ENCODE peak calls at places on chromosome 5, in eight cellular contexts. One of them, this sample, is unnamed.

GRCh38 chr5:14399054-14399657 is 182.4 kb upstream of the OTULINL start:
- DNase-seq in AG20443: peak
- DNase-seq in skeletal muscle cell: no peak
- DNase-seq in kidney tubule cell: peak
- DNase-seq in activated naive CD8-positive, alpha-beta T cell treated with anti-CD3 and anti-CD28 coated beads, Interleukin-2, amount 50 U/mL, for 16 hours: no peak
- DNase-seq in NCI-H1105 treated with DMSO at 0.1 percent for 48 hours: peak
- DNase-seq in AG04449: no peak
- DNase-seq in SJSA1: no peak
- DNase-seq in this sample: no peak

GRCh38 chr5:139651863-139652787 is 4.0 kb downstream of the CXXC5 start:
- DNase-seq in AG20443: peak
- DNase-seq in skeletal muscle cell: peak
- DNase-seq in kidney tubule cell: peak
- DNase-seq in activated naive CD8-positive, alpha-beta T cell treated with anti-CD3 and anti-CD28 coated beads, Interleukin-2, amount 50 U/mL, for 16 hours: no peak
- DNase-seq in NCI-H1105 treated with DMSO at 0.1 percent for 48 hours: no peak
- DNase-seq in AG04449: no peak
- DNase-seq in SJSA1: peak
- DNase-seq in this sample: peak

GRCh38 chr5:19266791-19267190 is 721.2 kb downstream of the CDH18 start:
- DNase-seq in AG20443: no peak
- DNase-seq in skeletal muscle cell: no peak
- DNase-seq in kidney tubule cell: no peak
- DNase-seq in activated naive CD8-positive, alpha-beta T cell treated with anti-CD3 and anti-CD28 coated beads, Interleukin-2, amount 50 U/mL, for 16 hours: no peak
- DNase-seq in NCI-H1105 treated with DMSO at 0.1 percent for 48 hours: no peak
- DNase-seq in AG04449: no peak
- DNase-seq in SJSA1: no peak
- DNase-seq in this sample: no peak

GRCh38 chr5:9545301-9545958 is 445 bp downstream of the SEMA5A start:
- DNase-seq in AG20443: no peak
- DNase-seq in skeletal muscle cell: no peak
- DNase-seq in kidney tubule cell: no peak
- DNase-seq in activated naive CD8-positive, alpha-beta T cell treated with anti-CD3 and anti-CD28 coated beads, Interleukin-2, amount 50 U/mL, for 16 hours: no peak
- DNase-seq in NCI-H1105 treated with DMSO at 0.1 percent for 48 hours: no peak
- DNase-seq in AG04449: no peak
- DNase-seq in SJSA1: no peak
- DNase-seq in this sample: no peak

GRCh38 chr5:149014634-149015033 is 48.2 kb downstream of the SH3TC2 start:
- DNase-seq in AG20443: no peak
- DNase-seq in skeletal muscle cell: no peak
- DNase-seq in kidney tubule cell: no peak
- DNase-seq in activated naive CD8-positive, alpha-beta T cell treated with anti-CD3 and anti-CD28 coated beads, Interleukin-2, amount 50 U/mL, for 16 hours: no peak
- DNase-seq in NCI-H1105 treated with DMSO at 0.1 percent for 48 hours: no peak
- DNase-seq in AG04449: no peak
- DNase-seq in SJSA1: no peak
- DNase-seq in this sample: no peak

GRCh38 chr5:59124983-59125960 is 542.4 kb downstream of the RAB3C start:
- DNase-seq in AG20443: no peak
- DNase-seq in skeletal muscle cell: no peak
- DNase-seq in kidney tubule cell: peak
- DNase-seq in activated naive CD8-positive, alpha-beta T cell treated with anti-CD3 and anti-CD28 coated beads, Interleukin-2, amount 50 U/mL, for 16 hours: no peak
- DNase-seq in NCI-H1105 treated with DMSO at 0.1 percent for 48 hours: no peak
- DNase-seq in AG04449: no peak
- DNase-seq in SJSA1: no peak
- DNase-seq in this sample: no peak

GRCh38 chr5:55055183-55055582 is 31.1 kb downstream of the GZMK start:
- DNase-seq in AG20443: no peak
- DNase-seq in skeletal muscle cell: no peak
- DNase-seq in kidney tubule cell: no peak
- DNase-seq in activated naive CD8-positive, alpha-beta T cell treated with anti-CD3 and anti-CD28 coated beads, Interleukin-2, amount 50 U/mL, for 16 hours: no peak
- DNase-seq in NCI-H1105 treated with DMSO at 0.1 percent for 48 hours: no peak
- DNase-seq in AG04449: no peak
- DNase-seq in SJSA1: no peak
- DNase-seq in this sample: no peak

GRCh38 chr5:114458726-114459125 is 96.9 kb downstream of the KCNN2 start:
- DNase-seq in AG20443: no peak
- DNase-seq in skeletal muscle cell: no peak
- DNase-seq in kidney tubule cell: no peak
- DNase-seq in activated naive CD8-positive, alpha-beta T cell treated with anti-CD3 and anti-CD28 coated beads, Interleukin-2, amount 50 U/mL, for 16 hours: no peak
- DNase-seq in NCI-H1105 treated with DMSO at 0.1 percent for 48 hours: no peak
- DNase-seq in AG04449: no peak
- DNase-seq in SJSA1: no peak
- DNase-seq in this sample: no peak

GRCh38 chr5:95876782-95877181 is 54.3 kb upstream of the GLRX start:
- DNase-seq in AG20443: no peak
- DNase-seq in skeletal muscle cell: no peak
- DNase-seq in kidney tubule cell: no peak
- DNase-seq in activated naive CD8-positive, alpha-beta T cell treated with anti-CD3 and anti-CD28 coated beads, Interleukin-2, amount 50 U/mL, for 16 hours: no peak
- DNase-seq in NCI-H1105 treated with DMSO at 0.1 percent for 48 hours: no peak
- DNase-seq in AG04449: no peak
- DNase-seq in SJSA1: no peak
- DNase-seq in this sample: no peak

GRCh38 chr5:17143335-17143734 is 74.1 kb upstream of the BASP1 start:
- DNase-seq in AG20443: no peak
- DNase-seq in skeletal muscle cell: no peak
- DNase-seq in kidney tubule cell: peak
- DNase-seq in activated naive CD8-positive, alpha-beta T cell treated with anti-CD3 and anti-CD28 coated beads, Interleukin-2, amount 50 U/mL, for 16 hours: no peak
- DNase-seq in NCI-H1105 treated with DMSO at 0.1 percent for 48 hours: no peak
- DNase-seq in AG04449: no peak
- DNase-seq in SJSA1: no peak
- DNase-seq in this sample: no peak

GRCh38 chr5:102749416-102750021 is 5.6 kb upstream of the PAM start:
- DNase-seq in AG20443: no peak
- DNase-seq in skeletal muscle cell: no peak
- DNase-seq in kidney tubule cell: no peak
- DNase-seq in activated naive CD8-positive, alpha-beta T cell treated with anti-CD3 and anti-CD28 coated beads, Interleukin-2, amount 50 U/mL, for 16 hours: no peak
- DNase-seq in NCI-H1105 treated with DMSO at 0.1 percent for 48 hours: peak
- DNase-seq in AG04449: no peak
- DNase-seq in SJSA1: no peak
- DNase-seq in this sample: no peak

GRCh38 chr5:138949988-138950387 is 74.9 kb upstream of the LRRTM2 start:
- DNase-seq in AG20443: no peak
- DNase-seq in skeletal muscle cell: no peak
- DNase-seq in kidney tubule cell: no peak
- DNase-seq in activated naive CD8-positive, alpha-beta T cell treated with anti-CD3 and anti-CD28 coated beads, Interleukin-2, amount 50 U/mL, for 16 hours: no peak
- DNase-seq in NCI-H1105 treated with DMSO at 0.1 percent for 48 hours: no peak
- DNase-seq in AG04449: no peak
- DNase-seq in SJSA1: peak
- DNase-seq in this sample: no peak

GRCh38 chr5:164472150-164472549 is 966.7 kb downstream of the MAT2B start:
- DNase-seq in AG20443: no peak
- DNase-seq in skeletal muscle cell: no peak
- DNase-seq in kidney tubule cell: no peak
- DNase-seq in activated naive CD8-positive, alpha-beta T cell treated with anti-CD3 and anti-CD28 coated beads, Interleukin-2, amount 50 U/mL, for 16 hours: no peak
- DNase-seq in NCI-H1105 treated with DMSO at 0.1 percent for 48 hours: no peak
- DNase-seq in AG04449: no peak
- DNase-seq in SJSA1: no peak
- DNase-seq in this sample: no peak

GRCh38 chr5:10701567-10702039 is 59.4 kb downstream of the DAP start:
- DNase-seq in AG20443: peak
- DNase-seq in skeletal muscle cell: no peak
- DNase-seq in kidney tubule cell: peak
- DNase-seq in activated naive CD8-positive, alpha-beta T cell treated with anti-CD3 and anti-CD28 coated beads, Interleukin-2, amount 50 U/mL, for 16 hours: peak
- DNase-seq in NCI-H1105 treated with DMSO at 0.1 percent for 48 hours: peak
- DNase-seq in AG04449: no peak
- DNase-seq in SJSA1: peak
- DNase-seq in this sample: no peak

GRCh38 chr5:69527128-69527745 is 32.8 kb upstream of the GTF2H2C start:
- DNase-seq in AG20443: no peak
- DNase-seq in skeletal muscle cell: no peak
- DNase-seq in kidney tubule cell: no peak
- DNase-seq in activated naive CD8-positive, alpha-beta T cell treated with anti-CD3 and anti-CD28 coated beads, Interleukin-2, amount 50 U/mL, for 16 hours: no peak
- DNase-seq in NCI-H1105 treated with DMSO at 0.1 percent for 48 hours: no peak
- DNase-seq in AG04449: no peak
- DNase-seq in SJSA1: no peak
- DNase-seq in this sample: no peak

GRCh38 chr5:87360132-87360531 is 52.6 kb downstream of the CCNH start:
- DNase-seq in AG20443: no peak
- DNase-seq in skeletal muscle cell: no peak
- DNase-seq in kidney tubule cell: no peak
- DNase-seq in activated naive CD8-positive, alpha-beta T cell treated with anti-CD3 and anti-CD28 coated beads, Interleukin-2, amount 50 U/mL, for 16 hours: no peak
- DNase-seq in NCI-H1105 treated with DMSO at 0.1 percent for 48 hours: no peak
- DNase-seq in AG04449: no peak
- DNase-seq in SJSA1: no peak
- DNase-seq in this sample: no peak

GRCh38 chr5:35046754-35047153 is 995 bp downstream of the AGXT2 start:
- DNase-seq in AG20443: peak
- DNase-seq in skeletal muscle cell: peak
- DNase-seq in kidney tubule cell: peak
- DNase-seq in activated naive CD8-positive, alpha-beta T cell treated with anti-CD3 and anti-CD28 coated beads, Interleukin-2, amount 50 U/mL, for 16 hours: no peak
- DNase-seq in NCI-H1105 treated with DMSO at 0.1 percent for 48 hours: no peak
- DNase-seq in AG04449: peak
- DNase-seq in SJSA1: no peak
- DNase-seq in this sample: no peak

GRCh38 chr5:124744170-124744911 is 2.1 kb downstream of the ZNF608 start:
- DNase-seq in AG20443: no peak
- DNase-seq in skeletal muscle cell: no peak
- DNase-seq in kidney tubule cell: peak
- DNase-seq in activated naive CD8-positive, alpha-beta T cell treated with anti-CD3 and anti-CD28 coated beads, Interleukin-2, amount 50 U/mL, for 16 hours: no peak
- DNase-seq in NCI-H1105 treated with DMSO at 0.1 percent for 48 hours: no peak
- DNase-seq in AG04449: no peak
- DNase-seq in SJSA1: no peak
- DNase-seq in this sample: no peak

GRCh38 chr5:60959156-60959555 is 14.2 kb downstream of the NDUFAF2 start:
- DNase-seq in AG20443: no peak
- DNase-seq in skeletal muscle cell: no peak
- DNase-seq in kidney tubule cell: peak
- DNase-seq in activated naive CD8-positive, alpha-beta T cell treated with anti-CD3 and anti-CD28 coated beads, Interleukin-2, amount 50 U/mL, for 16 hours: no peak
- DNase-seq in NCI-H1105 treated with DMSO at 0.1 percent for 48 hours: peak
- DNase-seq in AG04449: no peak
- DNase-seq in SJSA1: no peak
- DNase-seq in this sample: no peak

GRCh38 chr5:133052317-133053175 is 733 bp downstream of the HSPA4 start:
- DNase-seq in AG20443: peak
- DNase-seq in skeletal muscle cell: no peak
- DNase-seq in kidney tubule cell: peak
- DNase-seq in activated naive CD8-positive, alpha-beta T cell treated with anti-CD3 and anti-CD28 coated beads, Interleukin-2, amount 50 U/mL, for 16 hours: no peak
- DNase-seq in NCI-H1105 treated with DMSO at 0.1 percent for 48 hours: no peak
- DNase-seq in AG04449: no peak
- DNase-seq in SJSA1: peak
- DNase-seq in this sample: peak

GRCh38 chr5:153551537-153552079 is 61.1 kb downstream of the GRIA1 start:
- DNase-seq in AG20443: peak
- DNase-seq in skeletal muscle cell: peak
- DNase-seq in kidney tubule cell: peak
- DNase-seq in activated naive CD8-positive, alpha-beta T cell treated with anti-CD3 and anti-CD28 coated beads, Interleukin-2, amount 50 U/mL, for 16 hours: no peak
- DNase-seq in NCI-H1105 treated with DMSO at 0.1 percent for 48 hours: no peak
- DNase-seq in AG04449: peak
- DNase-seq in SJSA1: peak
- DNase-seq in this sample: no peak

GRCh38 chr5:39569857-39570256 is 145.1 kb upstream of the DAB2 start:
- DNase-seq in AG20443: no peak
- DNase-seq in skeletal muscle cell: no peak
- DNase-seq in kidney tubule cell: peak
- DNase-seq in activated naive CD8-positive, alpha-beta T cell treated with anti-CD3 and anti-CD28 coated beads, Interleukin-2, amount 50 U/mL, for 16 hours: no peak
- DNase-seq in NCI-H1105 treated with DMSO at 0.1 percent for 48 hours: no peak
- DNase-seq in AG04449: no peak
- DNase-seq in SJSA1: no peak
- DNase-seq in this sample: no peak

GRCh38 chr5:149278811-149279210 is 7.2 kb downstream of the AFAP1L1 start:
- DNase-seq in AG20443: no peak
- DNase-seq in skeletal muscle cell: no peak
- DNase-seq in kidney tubule cell: no peak
- DNase-seq in activated naive CD8-positive, alpha-beta T cell treated with anti-CD3 and anti-CD28 coated beads, Interleukin-2, amount 50 U/mL, for 16 hours: no peak
- DNase-seq in NCI-H1105 treated with DMSO at 0.1 percent for 48 hours: no peak
- DNase-seq in AG04449: no peak
- DNase-seq in SJSA1: no peak
- DNase-seq in this sample: no peak

GRCh38 chr5:149271717-149272558 is at the start of gene AFAP1L1:
- DNase-seq in AG20443: peak
- DNase-seq in skeletal muscle cell: no peak
- DNase-seq in kidney tubule cell: peak
- DNase-seq in activated naive CD8-positive, alpha-beta T cell treated with anti-CD3 and anti-CD28 coated beads, Interleukin-2, amount 50 U/mL, for 16 hours: no peak
- DNase-seq in NCI-H1105 treated with DMSO at 0.1 percent for 48 hours: peak
- DNase-seq in AG04449: no peak
- DNase-seq in SJSA1: peak
- DNase-seq in this sample: no peak

GRCh38 chr5:180792287-180792964 is 10.2 kb downstream of the MGAT1 start:
- DNase-seq in AG20443: no peak
- DNase-seq in skeletal muscle cell: no peak
- DNase-seq in kidney tubule cell: no peak
- DNase-seq in activated naive CD8-positive, alpha-beta T cell treated with anti-CD3 and anti-CD28 coated beads, Interleukin-2, amount 50 U/mL, for 16 hours: no peak
- DNase-seq in NCI-H1105 treated with DMSO at 0.1 percent for 48 hours: no peak
- DNase-seq in AG04449: no peak
- DNase-seq in SJSA1: peak
- DNase-seq in this sample: no peak

GRCh38 chr5:151595411-151595826 is 4.3 kb upstream of the FAT2 start:
- DNase-seq in AG20443: no peak
- DNase-seq in skeletal muscle cell: no peak
- DNase-seq in kidney tubule cell: peak
- DNase-seq in activated naive CD8-positive, alpha-beta T cell treated with anti-CD3 and anti-CD28 coated beads, Interleukin-2, amount 50 U/mL, for 16 hours: no peak
- DNase-seq in NCI-H1105 treated with DMSO at 0.1 percent for 48 hours: no peak
- DNase-seq in AG04449: no peak
- DNase-seq in SJSA1: no peak
- DNase-seq in this sample: no peak

GRCh38 chr5:41683181-41683580 is 172.8 kb upstream of the PLCXD3 start:
- DNase-seq in AG20443: no peak
- DNase-seq in skeletal muscle cell: no peak
- DNase-seq in kidney tubule cell: no peak
- DNase-seq in activated naive CD8-positive, alpha-beta T cell treated with anti-CD3 and anti-CD28 coated beads, Interleukin-2, amount 50 U/mL, for 16 hours: no peak
- DNase-seq in NCI-H1105 treated with DMSO at 0.1 percent for 48 hours: no peak
- DNase-seq in AG04449: no peak
- DNase-seq in SJSA1: no peak
- DNase-seq in this sample: no peak

GRCh38 chr5:137605377-137605776 is 106.3 kb upstream of the SPOCK1 start:
- DNase-seq in AG20443: peak
- DNase-seq in skeletal muscle cell: no peak
- DNase-seq in kidney tubule cell: peak
- DNase-seq in activated naive CD8-positive, alpha-beta T cell treated with anti-CD3 and anti-CD28 coated beads, Interleukin-2, amount 50 U/mL, for 16 hours: no peak
- DNase-seq in NCI-H1105 treated with DMSO at 0.1 percent for 48 hours: no peak
- DNase-seq in AG04449: no peak
- DNase-seq in SJSA1: peak
- DNase-seq in this sample: no peak

GRCh38 chr5:11497651-11498050 is 406.6 kb downstream of the CTNND2 start:
- DNase-seq in AG20443: no peak
- DNase-seq in skeletal muscle cell: no peak
- DNase-seq in kidney tubule cell: no peak
- DNase-seq in activated naive CD8-positive, alpha-beta T cell treated with anti-CD3 and anti-CD28 coated beads, Interleukin-2, amount 50 U/mL, for 16 hours: no peak
- DNase-seq in NCI-H1105 treated with DMSO at 0.1 percent for 48 hours: no peak
- DNase-seq in AG04449: no peak
- DNase-seq in SJSA1: no peak
- DNase-seq in this sample: no peak

GRCh38 chr5:57745029-57745428 is 262.4 kb upstream of the ACTBL2 start:
- DNase-seq in AG20443: no peak
- DNase-seq in skeletal muscle cell: no peak
- DNase-seq in kidney tubule cell: no peak
- DNase-seq in activated naive CD8-positive, alpha-beta T cell treated with anti-CD3 and anti-CD28 coated beads, Interleukin-2, amount 50 U/mL, for 16 hours: no peak
- DNase-seq in NCI-H1105 treated with DMSO at 0.1 percent for 48 hours: no peak
- DNase-seq in AG04449: no peak
- DNase-seq in SJSA1: no peak
- DNase-seq in this sample: no peak

GRCh38 chr5:137566780-137567179 is 67.7 kb upstream of the SPOCK1 start:
- DNase-seq in AG20443: no peak
- DNase-seq in skeletal muscle cell: no peak
- DNase-seq in kidney tubule cell: no peak
- DNase-seq in activated naive CD8-positive, alpha-beta T cell treated with anti-CD3 and anti-CD28 coated beads, Interleukin-2, amount 50 U/mL, for 16 hours: no peak
- DNase-seq in NCI-H1105 treated with DMSO at 0.1 percent for 48 hours: no peak
- DNase-seq in AG04449: no peak
- DNase-seq in SJSA1: no peak
- DNase-seq in this sample: no peak

GRCh38 chr5:87499478-87500410 is 87.0 kb upstream of the CCNH start:
- DNase-seq in AG20443: peak
- DNase-seq in skeletal muscle cell: no peak
- DNase-seq in kidney tubule cell: no peak
- DNase-seq in activated naive CD8-positive, alpha-beta T cell treated with anti-CD3 and anti-CD28 coated beads, Interleukin-2, amount 50 U/mL, for 16 hours: no peak
- DNase-seq in NCI-H1105 treated with DMSO at 0.1 percent for 48 hours: no peak
- DNase-seq in AG04449: no peak
- DNase-seq in SJSA1: no peak
- DNase-seq in this sample: no peak

GRCh38 chr5:142621227-142621626 is 64.7 kb downstream of the FGF1 start:
- DNase-seq in AG20443: peak
- DNase-seq in skeletal muscle cell: no peak
- DNase-seq in kidney tubule cell: peak
- DNase-seq in activated naive CD8-positive, alpha-beta T cell treated with anti-CD3 and anti-CD28 coated beads, Interleukin-2, amount 50 U/mL, for 16 hours: no peak
- DNase-seq in NCI-H1105 treated with DMSO at 0.1 percent for 48 hours: no peak
- DNase-seq in AG04449: no peak
- DNase-seq in SJSA1: peak
- DNase-seq in this sample: no peak

GRCh38 chr5:79396265-79396664 is 117.7 kb downstream of the HOMER1 start:
- DNase-seq in AG20443: no peak
- DNase-seq in skeletal muscle cell: peak
- DNase-seq in kidney tubule cell: peak
- DNase-seq in activated naive CD8-positive, alpha-beta T cell treated with anti-CD3 and anti-CD28 coated beads, Interleukin-2, amount 50 U/mL, for 16 hours: no peak
- DNase-seq in NCI-H1105 treated with DMSO at 0.1 percent for 48 hours: no peak
- DNase-seq in AG04449: no peak
- DNase-seq in SJSA1: no peak
- DNase-seq in this sample: no peak